ENCODE peak calls at places on chromosomes 4 and X, in four cellular contexts. D is lower leg skin; S is RWPE1; K is stimulated activated CD8-positive, alpha-beta memory T cell treated with anti-CD3 and anti-CD28 coated beads, Interleukin-4, amount 100 ng/mL, for 4 hours. Y is an unnamed sample.
A peak's percentile ranks its signal among the peaks of the same experiment; 100 is the strongest.

GRCh38 chr4:23061431-23061830 is 368.7 kb downstream of the GBA3 start:
- DNase-seq in K (no peak), S (no peak), D (no peak), Y (no peak)

GRCh38 chr4:159229164-159229563 is 126.3 kb downstream of the RAPGEF2 start:
- DNase-seq in S (no peak), K (no peak), D (no peak), Y (no peak)

GRCh38 chr4:30839583-30840520 is 119.7 kb downstream of the PCDH7 start:
- DNase-seq in D (no peak), K (no peak), S (no peak), Y (peak; percentile 63)

GRCh38 chrX:16469870-16470269 is 180.1 kb upstream of the S100G start:
- DNase-seq in S (no peak), K (no peak), D (no peak), Y (no peak)

GRCh38 chr4:183905081-183905592 is at the start of gene STOX2:
- DNase-seq in K (no peak), S (peak; percentile 50), D (peak; percentile 53), Y (peak; percentile 81)

GRCh38 chr4:106036848-106037247 is 141.6 kb downstream of the NPNT start:
- DNase-seq in S (no peak), D (no peak), K (no peak), Y (no peak)

GRCh38 chrX:19616016-19616415 is 100.7 kb upstream of the MAP3K15 start:
- DNase-seq in S (no peak), K (no peak), D (no peak), Y (no peak)

GRCh38 chr4:7845493-7846124 is 94.1 kb downstream of the AFAP1 start:
- DNase-seq in D (no peak), K (no peak), S (no peak), Y (no peak)

GRCh38 chr4:140049924-140050681 is 103.9 kb downstream of the MAML3 start:
- DNase-seq in S (no peak), D (no peak), K (no peak), Y (no peak)

GRCh38 chr4:94454405-94454804 is 2.7 kb downstream of the PDLIM5 start:
- DNase-seq in S (no peak), K (no peak), D (no peak), Y (no peak)

GRCh38 chr4:6460876-6461275 is 11.5 kb downstream of the PPP2R2C start:
- DNase-seq in K (no peak), D (no peak), S (no peak), Y (peak; percentile 45)

GRCh38 chrX:85865324-85865723 is 182.0 kb downstream of the CHM start:
- DNase-seq in S (no peak), K (no peak), D (no peak), Y (no peak)

GRCh38 chr4:166198921-166199320 is 325.9 kb downstream of the TLL1 start:
- DNase-seq in D (no peak), S (no peak), K (no peak), Y (no peak)

GRCh38 chrX:150454083-150454482 is 91.0 kb downstream of the MAMLD1 start:
- DNase-seq in D (no peak), S (no peak), K (no peak), Y (no peak)

GRCh38 chrX:15334561-15334960 is 762 bp downstream of the PIGA start:
- DNase-seq in K (no peak), S (peak; percentile 34), D (no peak), Y (no peak)

GRCh38 chr4:151231915-151232595 is 44.9 kb upstream of the PRSS48 start:
- DNase-seq in D (no peak), K (no peak), S (no peak), Y (no peak)

Y was measured in ascending aorta.